ENCODE peak calls at places on chromosomes 2 and 18, in five cellular contexts. A is mammary epithelial cell, Y is glutamatergic neuron, H is RWPE1, W is neural crest cell. U is an unnamed sample.

GRCh38 chr2:181104512-181105121 is 124.2 kb downstream of the UBE2E3 start:
- DNase-seq in A (peak; percentile 48), Y (no peak), H (peak; percentile 38), W (peak; percentile 20), U (peak; percentile 39)

GRCh38 chr18:79962835-79963657 is 1.4 kb upstream of the HSBP1L1 start:
- DNase-seq in A (no peak), Y (no peak), H (no peak), W (no peak), U (no peak)

GRCh38 chr2:64623232-64623879 is 30.4 kb downstream of the SERTAD2 start:
- DNase-seq in A (no peak), Y (peak; percentile 5), H (no peak), W (no peak), U (no peak)

GRCh38 chr18:28183418-28184078 is 6.6 kb upstream of the CDH2 start:
- DNase-seq in A (no peak), Y (no peak), H (no peak), W (no peak), U (no peak)

GRCh38 chr2:231058761-231059550 is 2.3 kb downstream of the PSMD1 start:
- DNase-seq in A (peak; percentile 62), Y (no peak), H (no peak), W (no peak), U (no peak)

GRCh38 chr18:79478484-79479113 is 82.9 kb downstream of the NFATC1 start:
- DNase-seq in A (no peak), Y (peak; percentile 12), H (no peak), W (no peak), U (no peak)

GRCh38 chr2:208648368-208648767 is 241.8 kb downstream of the PTH2R start:
- DNase-seq in A (no peak), Y (no peak), H (no peak), W (no peak), U (no peak)

GRCh38 chr2:168740360-168740759 is 62.1 kb upstream of the NOSTRIN start:
- DNase-seq in A (no peak), Y (no peak), H (no peak), W (no peak), U (no peak)

GRCh38 chr2:100945433-100945740 is 56.7 kb upstream of the RPL31 start:
- DNase-seq in A (no peak), Y (no peak), H (no peak), W (no peak), U (no peak)

GRCh38 chr2:60119778-60120177 is 433.7 kb downstream of the BCL11A start:
- DNase-seq in A (no peak), Y (no peak), H (no peak), W (no peak), U (no peak)

GRCh38 chr2:20052872-20053281 is 1.4 kb upstream of the LAPTM4A start:
- DNase-seq in A (peak; percentile 76), Y (no peak), H (peak; percentile 83), W (no peak), U (peak; percentile 61)

GRCh38 chr2:238285653-238286082 is 2.7 kb downstream of the PER2 start:
- DNase-seq in A (peak; percentile 96), Y (no peak), H (peak; percentile 85), W (peak; percentile 28), U (peak; percentile 91)

GRCh38 chr2:33015421-33016142 is 68.8 kb downstream of the LTBP1 start:
- DNase-seq in A (peak; percentile 19), Y (no peak), H (peak; percentile 29), W (no peak), U (peak; percentile 30)

DNA sequence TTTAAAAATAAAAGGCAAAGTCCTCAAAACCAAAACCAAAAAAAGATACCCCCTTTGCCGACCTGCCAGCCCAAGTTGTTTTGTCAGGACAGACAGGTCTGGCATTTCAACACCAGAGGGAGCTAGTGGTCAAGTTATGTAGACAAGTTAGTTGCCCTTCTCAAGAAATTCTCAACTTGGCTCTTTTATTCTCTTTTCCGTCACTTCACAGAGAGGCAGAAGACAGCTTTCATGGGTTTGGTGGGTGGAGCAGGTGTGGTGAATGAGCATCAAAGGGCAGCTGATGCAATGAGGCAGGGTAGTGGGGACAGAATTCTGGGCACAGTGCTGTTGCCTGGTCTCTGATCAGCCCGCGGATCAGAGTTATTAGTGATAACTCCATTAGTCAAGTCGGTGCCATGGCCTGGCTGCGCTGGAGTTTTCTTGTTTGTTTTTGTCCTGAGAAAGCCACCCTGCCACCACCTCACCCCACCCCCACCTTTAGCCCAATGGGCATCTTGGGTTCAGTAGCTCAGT is 303.7 kb upstream of the EPAS1 start:
- DNase-seq in A (peak; percentile 58), Y (peak; percentile 47), H (peak; percentile 63), W (peak; percentile 61), U (peak; percentile 70)
- TF ChIP-seq CTCF in A (peak; percentile 78), Y (peak; percentile 81), H (peak; percentile 70), W (peak; percentile 90), U (peak; percentile 62)

GRCh38 chr2:31675485-31675901 is 94.8 kb upstream of the SRD5A2 start:
- DNase-seq in A (no peak), Y (no peak), H (no peak), W (peak; percentile 10), U (peak; percentile 73)
- TF ChIP-seq CTCF in A (no peak), Y (no peak), H (no peak), W (peak; percentile 29), U (peak; percentile 21)

GRCh38 chr2:43239981-43240761 is 13.8 kb upstream of the ZFP36L2 start:
- DNase-seq in A (no peak), Y (no peak), H (no peak), W (no peak), U (no peak)
- TF ChIP-seq CTCF in A (no peak), Y (no peak), H (no peak), W (no peak), U (no peak)

GRCh38 chr2:216485237-216485636 is 13.4 kb upstream of the RPL37A start:
- DNase-seq in A (no peak), Y (no peak), H (no peak), W (no peak), U (no peak)
- TF ChIP-seq CTCF in A (no peak), Y (no peak), H (no peak), W (no peak), U (no peak)

GRCh38 chr2:10330700-10331032 is 28.0 kb downstream of the HPCAL1 start:
- DNase-seq in A (no peak), Y (no peak), H (no peak), W (no peak), U (no peak)

GRCh38 chr2:10332402-10333246 is 29.9 kb downstream of the HPCAL1 start:
- DNase-seq in A (no peak), Y (no peak), H (no peak), W (no peak), U (no peak)

GRCh38 chr2:10331033-10331701 is 28.5 kb downstream of the HPCAL1 start:
- DNase-seq in A (no peak), Y (peak; percentile 47), H (no peak), W (no peak), U (peak; percentile 81)

GRCh38 chr2:10333247-10333613 is 30.5 kb downstream of the HPCAL1 start:
- DNase-seq in A (no peak), Y (no peak), H (no peak), W (no peak), U (no peak)

GRCh38 chr2:10331702-10332401 is 29.1 kb downstream of the HPCAL1 start:
- DNase-seq in A (no peak), Y (no peak), H (no peak), W (no peak), U (no peak)
- TF ChIP-seq CTCF in A (no peak), Y (no peak), H (no peak), W (no peak), U (no peak)